ENCODE peak calls at places on chromosomes 11 and 22, in five cellular contexts. I is upper lobe of right lung, A is RWPE1, J is mammary epithelial cell, V is tibial artery. U is an unnamed sample.

GRCh38 chr11:9251306-9251705 is 13.8 kb downstream of the DENND5A start:
- DNase-seq in A (peak; percentile 24), V (no peak), J (peak; percentile 31), I (no peak), U (no peak)

GRCh38 chr22:48760481-48761238 is 1067.0 kb downstream of the BRD1 start:
- DNase-seq in J (no peak), A (no peak), I (no peak), V (peak; percentile 54), U (peak; percentile 55)

GRCh38 chr11:76251576-76251975 is 45.3 kb upstream of the WNT11 start:
- DNase-seq in A (no peak), I (no peak), V (no peak), J (no peak), U (no peak)

GRCh38 chr11:536841-537621 is at the start of gene LRRC56:
- DNase-seq in A (peak; percentile 90), V (peak; percentile 83), I (peak; percentile 94), J (peak; percentile 58), U (peak; percentile 90)

GRCh38 chr22:30420401-30421178 is 5.0 kb upstream of the MTFP1 start:
- DNase-seq in I (no peak), V (no peak), A (peak; percentile 57), J (peak; percentile 84), U (no peak)

GRCh38 chr11:9574806-9575530 is 1.5 kb downstream of the WEE1 start:
- DNase-seq in A (peak; percentile 62), V (peak; percentile 85), J (peak; percentile 86), I (no peak), U (no peak)

GRCh38 chr11:117906710-117907109 is 22.5 kb downstream of the TMPRSS13 start:
- DNase-seq in A (no peak), J (no peak), I (no peak), V (no peak), U (peak; percentile 12)

GRCh38 chr11:117191680-117192400 is 7.3 kb upstream of the TAGLN start:
- DNase-seq in A (no peak), I (peak; percentile 61), J (no peak), V (peak; percentile 65), U (no peak)

GRCh38 chr11:90491466-90491865 is 268.6 kb upstream of the CHORDC1 start:
- DNase-seq in I (no peak), A (no peak), J (no peak), V (no peak), U (no peak)

GRCh38 chr11:116864531-116864930 is 27.1 kb upstream of the APOA1 start:
- DNase-seq in J (no peak), V (no peak), A (no peak), I (no peak), U (no peak)

GRCh38 chr11:13924801-13925327 is 37.7 kb upstream of the SPON1 start:
- DNase-seq in I (no peak), V (no peak), A (no peak), J (no peak), U (no peak)

GRCh38 chr22:19174106-19175025 is 4.2 kb downstream of the SLC25A1 start:
- DNase-seq in I (no peak), V (peak; percentile 90), A (peak; percentile 17), J (peak; percentile 55), U (peak; percentile 59)

GRCh38 chr11:75490221-75491181 is 35.2 kb downstream of the GDPD5 start:
- DNase-seq in J (peak; percentile 32), V (no peak), A (peak; percentile 47), I (no peak), U (no peak)

GRCh38 chr11:848380-848931 is 5.8 kb downstream of the TSPAN4 start:
- DNase-seq in J (no peak), I (peak; percentile 81), V (no peak), A (no peak), U (no peak)

GRCh38 chr11:100630898-100631297 is 56.2 kb upstream of the ARHGAP42 start:
- DNase-seq in I (no peak), V (no peak), J (no peak), A (no peak), U (no peak)

GRCh38 chr11:44760917-44761545 is 34.3 kb downstream of the TSPAN18 start:
- DNase-seq in I (no peak), V (peak; percentile 83), J (peak; percentile 66), A (peak; percentile 70), U (peak; percentile 71)

GRCh38 chr11:65489061-65489705 is 9.7 kb upstream of the MALAT1 start:
- DNase-seq in J (no peak), A (no peak), V (peak; percentile 83), I (peak; percentile 64), U (peak; percentile 79)

GRCh38 chr11:16167706-16168487 is 188.4 kb downstream of the SOX6 start:
- DNase-seq in I (no peak), J (no peak), V (no peak), A (no peak), U (no peak)

GRCh38 chr11:23727821-23728220 is 769.0 kb upstream of the LUZP2 start:
- DNase-seq in A (peak; percentile 62), J (peak; percentile 12), I (no peak), V (no peak), U (no peak)

GRCh38 chr11:19060629-19061028 is at the start of gene MRGPRX2:
- DNase-seq in J (no peak), I (no peak), V (no peak), A (no peak), U (no peak)

GRCh38 chr11:22657101-22657694 is 9.2 kb upstream of the GAS2 start:
- DNase-seq in V (no peak), I (no peak), A (no peak), J (no peak), U (no peak)
- H3K27ac ChIP-seq in V (no peak overlapping the region), I (no peak overlapping the region), A (no peak overlapping the region), J (no peak overlapping the region), U (no peak overlapping the region)

DNA sequence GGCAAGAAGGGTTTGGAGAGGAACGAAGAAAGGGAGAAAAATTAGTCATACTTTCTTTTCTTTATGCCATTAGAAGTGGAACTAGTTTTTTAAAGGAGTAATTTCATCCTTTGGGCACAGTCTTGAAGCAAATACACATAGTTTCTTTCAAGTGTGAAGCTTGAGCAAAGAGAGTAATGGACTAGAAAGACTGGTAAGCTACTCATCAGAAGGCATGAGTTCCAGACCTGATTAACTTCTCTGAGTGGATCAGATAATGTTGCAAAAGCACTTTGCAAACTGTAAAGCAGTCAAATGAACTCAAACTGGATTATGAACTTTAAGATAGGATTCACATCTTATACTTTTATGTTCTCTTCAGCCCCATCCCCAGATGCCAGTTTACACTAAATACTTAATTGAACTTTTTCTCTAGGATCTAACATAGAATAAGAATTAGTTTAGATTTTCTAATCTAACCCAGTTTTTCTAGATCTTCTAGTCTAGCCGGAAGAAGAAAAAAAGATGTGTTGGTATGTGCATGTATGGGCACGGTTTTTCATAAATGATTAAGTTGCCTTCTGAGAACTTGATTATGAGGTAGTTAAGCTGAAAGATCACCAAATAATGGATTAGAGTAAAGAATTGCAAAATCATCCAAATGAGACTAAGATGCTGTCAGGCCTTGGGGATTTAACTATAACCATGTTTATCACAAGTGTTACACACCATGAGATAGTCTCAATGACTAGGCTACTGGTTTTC is 2.5 kb downstream of the DDIAS start:
- DNase-seq in I (no peak), A (no peak), J (no peak), V (no peak), U (no peak)
- H3K27ac ChIP-seq in I (no peak overlapping the region), A (no peak overlapping the region), J (no peak overlapping the region), V (no peak overlapping the region), U (no peak overlapping the region)

GRCh38 chr11:27698872-27699241 is 1.4 kb downstream of the BDNF start:
- DNase-seq in V (peak; percentile 88), A (peak; percentile 90), I (peak; percentile 87), J (peak; percentile 55), U (peak; percentile 86)

GRCh38 chr11:27699926-27700350 is 317 bp downstream of the BDNF start:
- DNase-seq in V (no peak), J (no peak), A (no peak), I (peak; percentile 59), U (no peak)

GRCh38 chr11:27700351-27701261 is at the start of gene BDNF:
- DNase-seq in J (no peak), V (no peak), I (peak; percentile 65), A (peak; percentile 50), U (no peak)

GRCh38 chr11:27697679-27698275 is 2.5 kb downstream of the BDNF start:
- DNase-seq in J (no peak), A (no peak), V (no peak), I (no peak), U (no peak)

DNA sequence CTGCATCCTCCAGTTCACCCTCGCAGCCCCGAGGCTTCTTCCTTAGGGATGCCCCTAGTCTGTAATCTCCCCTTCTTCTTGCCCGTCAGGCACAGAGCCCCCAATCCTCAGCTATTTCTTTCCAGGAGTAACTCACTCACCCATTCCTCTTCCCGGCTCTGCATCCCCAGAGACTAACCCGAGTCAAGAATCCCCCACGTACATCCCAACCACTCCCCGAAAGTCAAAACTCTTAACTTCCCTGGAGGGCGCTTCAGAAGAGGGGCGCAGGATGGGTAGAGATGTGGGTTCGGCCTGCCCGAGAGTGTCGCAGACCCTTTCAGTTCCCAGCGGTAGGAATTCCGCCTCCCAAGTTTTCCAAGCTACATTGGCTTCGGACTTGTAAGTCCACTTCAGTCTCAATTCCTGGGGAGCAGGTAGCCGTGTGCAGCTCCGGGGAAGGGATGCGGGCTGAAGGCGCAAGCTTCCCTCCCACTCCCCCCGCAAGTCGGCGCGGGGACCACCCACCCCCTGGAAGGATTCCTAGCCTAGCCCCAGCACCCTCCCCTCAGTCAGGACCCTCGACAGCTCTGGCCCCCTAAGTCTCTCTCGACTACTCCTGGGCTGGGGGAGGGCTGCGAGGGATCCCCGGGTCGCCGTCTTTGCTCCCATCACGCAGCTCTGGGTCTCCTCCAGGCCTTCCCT is 871 bp downstream of the BDNF start:
- DNase-seq in J (no peak), A (peak; percentile 37), V (no peak), I (peak; percentile 54), U (no peak)
- H3K27ac ChIP-seq in J (no peak overlapping the region), A (peak overlapping the region; percentile 48), V (peak overlapping the region; percentile 56), I (no peak overlapping the region), U (no peak overlapping the region)

GRCh38 chr22:50305658-50306566 is 1.5 kb downstream of the PLXNB2 start:
- DNase-seq in J (peak; percentile 97), V (peak; percentile 96), A (peak; percentile 94), I (peak; percentile 94), U (peak; percentile 90)
- H3K27ac ChIP-seq in J (peak overlapping the region; percentile 80), V (peak overlapping the region; percentile 92), A (peak overlapping the region; percentile 100), I (peak overlapping the region; percentile 95), U (peak overlapping the region; percentile 96)